ENCODE peak calls at places on chromosomes 11 and 22, in six cellular contexts. Y is activated CD4-positive, alpha-beta T cell treated with anti-CD3 and anti-CD28 coated beads, Interleukin-2, amount 10 ng/mL, durations not matched to agents 7 days and 5 days; R is NCI-H2081; G is activated naive CD4-positive, alpha-beta T cell; L is GF-D8; S is stimulated activated effector memory CD8-positive, alpha-beta T cell treated with anti-CD3 and anti-CD28 coated beads, Interleukin-12 subunit alpha, Interleukin-12 subunit beta, amount 100 ng/mL, for 72 hours. H is an unnamed sample.

GRCh38 chr22:36334838-36335603 is 52.7 kb downstream of the MYH9 start:
- DNase-seq in Y (no peak), S (no peak), R (no peak), L (peak), G (no peak), H (peak)

GRCh38 chr22:22125028-22125578 is 119.5 kb upstream of the VPREB1 start:
- DNase-seq in R (no peak), L (no peak), Y (no peak), G (no peak), S (no peak), H (no peak)

GRCh38 chr11:56624661-56625110 is 10.0 kb upstream of the OR5M1 start:
- DNase-seq in R (no peak), L (peak), G (no peak), Y (no peak), S (no peak), H (peak)

GRCh38 chr11:118703563-118704106 is 24.2 kb upstream of the TREH start:
- DNase-seq in G (no peak), S (no peak), Y (no peak), L (peak), R (no peak), H (no peak)

GRCh38 chr11:33015621-33016551 is at the start of gene DEPDC7:
- DNase-seq in L (peak), S (peak), G (peak), Y (peak), R (peak), H (peak)

GRCh38 chr22:28761449-28761755 is 11.1 kb upstream of the CCDC117 start:
- DNase-seq in S (no peak), Y (no peak), G (no peak), L (no peak), R (no peak), H (no peak)

GRCh38 chr11:14644396-14645246 is 1.0 kb downstream of the PDE3B start:
- DNase-seq in S (peak), R (peak), L (no peak), G (no peak), Y (peak), H (peak)

GRCh38 chr11:71237853-71238252 is 14.5 kb downstream of the SHANK2 start:
- DNase-seq in R (no peak), L (no peak), Y (no peak), S (no peak), G (no peak), H (no peak)

GRCh38 chr11:99693941-99694492 is 673.3 kb downstream of the CNTN5 start:
- DNase-seq in G (no peak), R (no peak), L (no peak), S (no peak), Y (no peak), H (no peak)

GRCh38 chr11:16001899-16002426 is 354.4 kb downstream of the SOX6 start:
- DNase-seq in G (no peak), L (no peak), S (no peak), R (peak), Y (peak), H (peak)

GRCh38 chr22:22786301-22787115 is 101.1 kb upstream of the IGLL5 start:
- DNase-seq in Y (no peak), S (no peak), L (no peak), G (no peak), R (peak), H (no peak)

GRCh38 chr11:12258451-12258850 is 118.9 kb upstream of the PARVA start:
- DNase-seq in S (no peak), R (no peak), L (no peak), G (no peak), Y (no peak), H (peak)

GRCh38 chr11:106276859-106277436 is 199.5 kb downstream of the AASDHPPT start:
- DNase-seq in S (no peak), Y (no peak), R (no peak), L (no peak), G (no peak), H (peak)

GRCh38 chr11:47349521-47350095 is 2.9 kb downstream of the MYBPC3 start:
- DNase-seq in S (no peak), R (no peak), G (no peak), Y (no peak), L (no peak), H (no peak)

GRCh38 chr22:35154937-35155387 is 89.0 kb downstream of the ISX start:
- DNase-seq in S (no peak), Y (peak), L (no peak), G (no peak), R (peak), H (peak)

GRCh38 chr11:92380882-92381281 is 156.3 kb downstream of the FAT3 start:
- DNase-seq in G (no peak), L (no peak), Y (no peak), R (no peak), S (no peak), H (no peak)

GRCh38 chr11:124170801-124171586 is 12.2 kb upstream of the OR10D3 start:
- DNase-seq in S (no peak), R (no peak), L (no peak), Y (no peak), G (no peak), H (no peak)

GRCh38 chr11:118886681-118887111 is 3.0 kb downstream of the CXCR5 start:
- DNase-seq in L (no peak), G (no peak), Y (no peak), S (no peak), R (no peak), H (no peak)

GRCh38 chr11:832529-833113 is at the start of gene CD151:
- DNase-seq in S (no peak), L (no peak), R (peak), Y (peak), G (no peak), H (peak)

GRCh38 chr11:109696191-109696897 is 274.4 kb downstream of the C11orf87 start:
- DNase-seq in Y (no peak), G (no peak), S (no peak), L (no peak), R (no peak), H (peak)

GRCh38 chr22:50170453-50171318 is at the start of gene PANX2:
- DNase-seq in L (no peak), R (no peak), Y (no peak), G (no peak), S (no peak), H (no peak)

GRCh38 chr22:44050766-44051747 is 27.0 kb downstream of the PARVB start:
- DNase-seq in G (no peak), R (no peak), S (no peak), Y (no peak), L (no peak), H (no peak)

GRCh38 chr11:75626692-75627536 is 41.9 kb downstream of the MAP6 start:
- DNase-seq in G (no peak), S (no peak), R (no peak), Y (no peak), L (no peak), H (no peak)

GRCh38 chr11:104883342-104883741 is 14.9 kb downstream of the CASP12 start:
- DNase-seq in Y (no peak), G (no peak), R (no peak), S (no peak), L (no peak), H (no peak)

GRCh38 chr11:133134561-133135173 is 397.6 kb downstream of the OPCML start:
- DNase-seq in Y (peak), L (no peak), G (peak), R (peak), S (peak), H (peak)

GRCh38 chr11:126669416-126669815 is 313.9 kb downstream of the ST3GAL4 start:
- DNase-seq in S (no peak), Y (no peak), G (no peak), R (no peak), L (no peak), H (no peak)

GRCh38 chr11:122036022-122036421 is 80.0 kb downstream of the BLID start:
- DNase-seq in L (no peak), Y (no peak), S (no peak), R (no peak), G (no peak), H (no peak)

GRCh38 chr11:71311176-71311925 is 59.0 kb upstream of the SHANK2 start:
- DNase-seq in G (no peak), Y (no peak), S (no peak), R (no peak), L (no peak), H (no peak)

GRCh38 chr11:16809901-16810668 is 71.6 kb downstream of the C11orf58 start:
- DNase-seq in R (peak), Y (no peak), G (no peak), S (no peak), L (no peak), H (no peak)

GRCh38 chr11:26193714-26194373 is 138.1 kb upstream of the ANO3 start:
- DNase-seq in R (no peak), G (no peak), S (no peak), L (no peak), Y (no peak), H (peak)

GRCh38 chr11:32420937-32421532 is 14.3 kb downstream of the WT1 start:
- DNase-seq in Y (peak), R (no peak), G (no peak), S (no peak), L (peak), H (peak)

GRCh38 chr11:14764899-14765527 is 121.4 kb downstream of the PDE3B start:
- DNase-seq in S (no peak), L (peak), Y (peak), G (no peak), R (no peak), H (no peak)

GRCh38 chr11:34564807-34565241 is 51.2 kb upstream of the ELF5 start:
- DNase-seq in G (no peak), S (no peak), Y (no peak), L (no peak), R (no peak), H (peak)

GRCh38 chr11:2302844-2303626 is 1.2 kb downstream of the TSPAN32 start:
- DNase-seq in L (no peak), Y (no peak), R (no peak), G (no peak), S (no peak), H (no peak)

GRCh38 chr11:117143390-117143789 is 697 bp upstream of the PAFAH1B2 start:
- DNase-seq in R (peak), Y (peak), G (no peak), S (no peak), L (peak), H (peak)

GRCh38 chr22:17764036-17764435 is 10.2 kb downstream of the BID start:
- DNase-seq in G (no peak), S (no peak), R (no peak), L (no peak), Y (no peak), H (no peak)

GRCh38 chr11:27162237-27162636 is 121.6 kb downstream of the BBOX1 start:
- DNase-seq in L (no peak), S (no peak), R (no peak), Y (no peak), G (no peak), H (no peak)

GRCh38 chr22:50001388-50002231 is 11.0 kb downstream of the IL17REL start:
- DNase-seq in R (peak), S (no peak), L (no peak), Y (no peak), G (no peak), H (no peak)